ENCODE peak calls at places on chromosomes 6 and 20, in five cellular contexts. T is left lung, B is body of pancreas, L is Right ventricle myocardium superior, F is SHP77. E is an unnamed sample.

GRCh38 chr20:63653041-63653973 is at the start of gene STMN3:
- DNase-seq in L (peak), F (peak), T (peak), B (peak), E (no peak)

GRCh38 chr6:90216081-90216977 is 80.3 kb downstream of the BACH2 start:
- DNase-seq in F (peak), T (peak), L (no peak), B (no peak), E (peak)

GRCh38 chr6:20338160-20338559 is 63.5 kb upstream of the E2F3 start:
- DNase-seq in F (no peak), B (no peak), L (no peak), T (no peak), E (no peak)

GRCh38 chr20:3846378-3846739 is 275 bp upstream of the MAVS start:
- DNase-seq in B (no peak), L (no peak), F (no peak), T (no peak), E (no peak)

GRCh38 chr6:73203098-73203497 is 22.2 kb downstream of the KHDC1L start:
- DNase-seq in B (no peak), F (no peak), T (no peak), L (no peak), E (no peak)

GRCh38 chr6:160714731-160715130 is 12.7 kb downstream of the PLG start:
- DNase-seq in F (no peak), T (no peak), B (no peak), L (no peak), E (no peak)

GRCh38 chr6:154373971-154374370 is 17.4 kb upstream of the IPCEF1 start:
- DNase-seq in L (no peak), B (no peak), T (no peak), F (no peak), E (no peak)

GRCh38 chr6:14477559-14477958 is 360.0 kb downstream of the CD83 start:
- DNase-seq in B (no peak), L (no peak), T (no peak), F (no peak), E (no peak)

GRCh38 chr6:4957521-4958231 is 46.2 kb downstream of the RPP40 start:
- DNase-seq in B (no peak), T (no peak), F (no peak), L (no peak), E (no peak)

GRCh38 chr6:29759457-29759856 is 36.2 kb downstream of the HLA-F start:
- DNase-seq in B (no peak), L (no peak), T (no peak), F (peak), E (no peak)

GRCh38 chr6:397604-398003 is 6.1 kb downstream of the IRF4 start:
- DNase-seq in B (no peak), F (no peak), T (no peak), L (no peak), E (no peak)

GRCh38 chr20:24694727-24695528 is 225.5 kb downstream of the SYNDIG1 start:
- DNase-seq in B (no peak), L (no peak), T (peak), F (no peak), E (no peak)

GRCh38 chr6:167774881-167775280 is 51.8 kb upstream of the AFDN start:
- DNase-seq in F (no peak), L (no peak), B (no peak), T (no peak), E (no peak)

GRCh38 chr20:53881362-53881761 is 189.0 kb downstream of the BCAS1 start:
- DNase-seq in L (no peak), B (no peak), F (no peak), T (no peak), E (no peak)

GRCh38 chr20:22977047-22977785 is 57.9 kb upstream of the SSTR4 start:
- DNase-seq in F (no peak), T (no peak), L (peak), B (no peak), E (no peak)

GRCh38 chr6:43113431-43114260 is 37.5 kb downstream of the PTK7 start:
- DNase-seq in T (no peak), B (no peak), F (no peak), L (no peak), E (no peak)

GRCh38 chr6:38640216-38640909 is 634 bp upstream of the BTBD9 start:
- DNase-seq in T (no peak), F (no peak), L (no peak), B (peak), E (no peak)

GRCh38 chr6:37679539-37680476 is 17.9 kb downstream of the MDGA1 start:
- DNase-seq in B (no peak), F (no peak), L (no peak), T (no peak), E (peak)

GRCh38 chr20:17655865-17656489 is 26.1 kb downstream of the RRBP1 start:
- DNase-seq in B (peak), F (no peak), L (no peak), T (no peak), E (no peak)

GRCh38 chr20:5127859-5128409 is 1.1 kb downstream of the CDS2 start:
- DNase-seq in F (no peak), B (no peak), T (no peak), L (no peak), E (no peak)

GRCh38 chr6:20660534-20660933 is 126.3 kb downstream of the CDKAL1 start:
- DNase-seq in T (no peak), L (no peak), B (no peak), F (no peak), E (no peak)